ENCODE peak calls at places on chromosome 10, in seven cellular contexts. One of them, this sample, is unnamed. For H3K9me3 and H3K36me3, the result is how much of the 10 kb centered on the place peaks cover.

GRCh38 chr10:30056281-30056680 is 3.1 kb downstream of the JCAD start:
- DNase-seq in psoas muscle: no peak
- DNase-seq in tibial nerve: no peak
- DNase-seq in testis: no peak
- DNase-seq in aorta: no peak
- DNase-seq in GM23248: no peak
- DNase-seq in OCI-LY7: no peak
- DNase-seq in this sample: no peak

GRCh38 chr10:4941540-4942330 is 21.5 kb upstream of the AKR1C1 start:
- DNase-seq in psoas muscle: no peak
- DNase-seq in tibial nerve: no peak
- DNase-seq in testis: no peak
- DNase-seq in aorta: no peak
- DNase-seq in GM23248: peak
- DNase-seq in OCI-LY7: no peak
- DNase-seq in this sample: no peak

GRCh38 chr10:80394358-80394916 is 13.9 kb upstream of the PRXL2A start:
- DNase-seq in psoas muscle: no peak
- DNase-seq in tibial nerve: no peak
- DNase-seq in testis: no peak
- DNase-seq in aorta: no peak
- DNase-seq in GM23248: no peak
- DNase-seq in OCI-LY7: no peak
- DNase-seq in this sample: no peak

GRCh38 chr10:79452174-79452611 is 6.8 kb upstream of the ZCCHC24 start:
- DNase-seq in psoas muscle: no peak
- DNase-seq in tibial nerve: no peak
- DNase-seq in testis: peak
- DNase-seq in aorta: no peak
- DNase-seq in GM23248: no peak
- DNase-seq in OCI-LY7: no peak
- DNase-seq in this sample: no peak

GRCh38 chr10:55630491-55631056 is 730.5 kb downstream of the ZWINT start:
- DNase-seq in psoas muscle: no peak
- DNase-seq in tibial nerve: no peak
- DNase-seq in testis: peak
- DNase-seq in aorta: no peak
- DNase-seq in GM23248: peak
- DNase-seq in OCI-LY7: no peak
- DNase-seq in this sample: no peak

GRCh38 chr10:17023386-17024298 is 106.0 kb downstream of the CUBN start:
- DNase-seq in psoas muscle: no peak
- DNase-seq in tibial nerve: no peak
- DNase-seq in testis: peak
- DNase-seq in aorta: no peak
- DNase-seq in GM23248: peak
- DNase-seq in OCI-LY7: peak
- DNase-seq in this sample: no peak

GRCh38 chr10:124669141-124669823 is 74.9 kb downstream of the FAM53B start:
- DNase-seq in psoas muscle: no peak
- DNase-seq in tibial nerve: no peak
- DNase-seq in testis: no peak
- DNase-seq in aorta: no peak
- DNase-seq in GM23248: no peak
- DNase-seq in OCI-LY7: no peak
- DNase-seq in this sample: peak

GRCh38 chr10:131689016-131689415 is 211.8 kb upstream of the PPP2R2D start:
- DNase-seq in psoas muscle: no peak
- DNase-seq in tibial nerve: no peak
- DNase-seq in testis: no peak
- DNase-seq in aorta: peak
- DNase-seq in GM23248: no peak
- DNase-seq in OCI-LY7: no peak
- DNase-seq in this sample: no peak

GRCh38 chr10:30447125-30447799 is 13.3 kb downstream of the MAP3K8 start:
- DNase-seq in psoas muscle: no peak
- DNase-seq in tibial nerve: no peak
- DNase-seq in testis: no peak
- DNase-seq in aorta: no peak
- DNase-seq in GM23248: peak
- DNase-seq in OCI-LY7: peak
- DNase-seq in this sample: no peak

GRCh38 chr10:16491933-16492332 is 29.7 kb downstream of the C1QL3 start:
- DNase-seq in psoas muscle: no peak
- DNase-seq in tibial nerve: no peak
- DNase-seq in testis: no peak
- DNase-seq in aorta: no peak
- DNase-seq in GM23248: no peak
- DNase-seq in OCI-LY7: no peak
- DNase-seq in this sample: no peak

GRCh38 chr10:28962768-28963167 is 285.4 kb downstream of the BAMBI start:
- DNase-seq in psoas muscle: no peak
- DNase-seq in tibial nerve: no peak
- DNase-seq in testis: no peak
- DNase-seq in aorta: no peak
- DNase-seq in GM23248: no peak
- DNase-seq in OCI-LY7: no peak
- DNase-seq in this sample: no peak

GRCh38 chr10:80460399-80461207 is 6.5 kb downstream of the TSPAN14 start:
- DNase-seq in psoas muscle: no peak
- DNase-seq in tibial nerve: no peak
- DNase-seq in testis: peak
- DNase-seq in aorta: peak
- DNase-seq in GM23248: peak
- DNase-seq in OCI-LY7: no peak
- DNase-seq in this sample: no peak

GRCh38 chr10:131049051-131049450 is 262.5 kb downstream of the TCERG1L start:
- DNase-seq in psoas muscle: no peak
- DNase-seq in tibial nerve: no peak
- DNase-seq in testis: no peak
- DNase-seq in aorta: no peak
- DNase-seq in GM23248: no peak
- DNase-seq in OCI-LY7: no peak
- DNase-seq in this sample: no peak

GRCh38 chr10:21499910-21500577 is 25.4 kb downstream of the SKIDA1 start:
- DNase-seq in psoas muscle: peak
- DNase-seq in tibial nerve: no peak
- DNase-seq in testis: peak
- DNase-seq in aorta: peak
- DNase-seq in GM23248: no peak
- DNase-seq in OCI-LY7: no peak
- DNase-seq in this sample: no peak

GRCh38 chr10:90674927-90675326 is 182.9 kb downstream of the HTR7 start:
- DNase-seq in psoas muscle: no peak
- DNase-seq in tibial nerve: no peak
- DNase-seq in testis: no peak
- DNase-seq in aorta: peak
- DNase-seq in GM23248: peak
- DNase-seq in OCI-LY7: no peak
- DNase-seq in this sample: no peak

GRCh38 chr10:7634142-7634894 is 32.4 kb downstream of the ITIH5 start:
- DNase-seq in psoas muscle: peak
- DNase-seq in tibial nerve: no peak
- DNase-seq in testis: peak
- DNase-seq in aorta: no peak
- DNase-seq in GM23248: no peak
- DNase-seq in OCI-LY7: no peak
- DNase-seq in this sample: no peak

GRCh38 chr10:92544296-92544695 is 29.6 kb downstream of the IDE start:
- DNase-seq in psoas muscle: no peak
- DNase-seq in tibial nerve: no peak
- DNase-seq in testis: no peak
- DNase-seq in aorta: no peak
- DNase-seq in GM23248: peak
- DNase-seq in OCI-LY7: peak
- DNase-seq in this sample: no peak

GRCh38 chr10:133451346-133451745 is 2.4 kb upstream of the SCART1 start:
- DNase-seq in psoas muscle: no peak
- DNase-seq in tibial nerve: no peak
- DNase-seq in testis: no peak
- DNase-seq in aorta: no peak
- DNase-seq in GM23248: no peak
- DNase-seq in OCI-LY7: no peak
- DNase-seq in this sample: no peak
- H3K9me3 ChIP-seq in psoas muscle: under half
- H3K9me3 ChIP-seq in tibial nerve: under half
- H3K9me3 ChIP-seq in testis: under half
- H3K9me3 ChIP-seq in aorta: under half
- H3K9me3 ChIP-seq in GM23248: under half
- H3K9me3 ChIP-seq in OCI-LY7: under half
- H3K9me3 ChIP-seq in this sample: under half

GRCh38 chr10:97743169-97743945 is 6.4 kb downstream of the ZFYVE27 start:
- DNase-seq in psoas muscle: no peak
- DNase-seq in tibial nerve: no peak
- DNase-seq in testis: no peak
- DNase-seq in aorta: peak
- DNase-seq in GM23248: no peak
- DNase-seq in OCI-LY7: no peak
- DNase-seq in this sample: no peak

GRCh38 chr10:97747573-97747972 is 10.6 kb downstream of the ZFYVE27 start:
- DNase-seq in psoas muscle: no peak
- DNase-seq in tibial nerve: no peak
- DNase-seq in testis: no peak
- DNase-seq in aorta: no peak
- DNase-seq in GM23248: no peak
- DNase-seq in OCI-LY7: no peak
- DNase-seq in this sample: no peak

GRCh38 chr10:97748116-97748515 is 11.2 kb downstream of the ZFYVE27 start:
- DNase-seq in psoas muscle: no peak
- DNase-seq in tibial nerve: no peak
- DNase-seq in testis: no peak
- DNase-seq in aorta: peak
- DNase-seq in GM23248: no peak
- DNase-seq in OCI-LY7: no peak
- DNase-seq in this sample: no peak

GRCh38 chr10:97740613-97741012 is 3.7 kb downstream of the ZFYVE27 start:
- DNase-seq in psoas muscle: no peak
- DNase-seq in tibial nerve: no peak
- DNase-seq in testis: no peak
- DNase-seq in aorta: peak
- DNase-seq in GM23248: no peak
- DNase-seq in OCI-LY7: no peak
- DNase-seq in this sample: no peak

GRCh38 chr10:97744405-97745035 is 7.6 kb downstream of the ZFYVE27 start:
- DNase-seq in psoas muscle: no peak
- DNase-seq in tibial nerve: no peak
- DNase-seq in testis: no peak
- DNase-seq in aorta: peak
- DNase-seq in GM23248: no peak
- DNase-seq in OCI-LY7: no peak
- DNase-seq in this sample: no peak
- H3K36me3 ChIP-seq in psoas muscle: under half
- H3K36me3 ChIP-seq in tibial nerve: under half
- H3K36me3 ChIP-seq in testis: under half
- H3K36me3 ChIP-seq in aorta: under half
- H3K36me3 ChIP-seq in GM23248: under half
- H3K36me3 ChIP-seq in OCI-LY7: half or more
- H3K36me3 ChIP-seq in this sample: half or more

GRCh38 chr10:34080485-34081346 is 734.4 kb downstream of the PARD3 start:
- DNase-seq in psoas muscle: peak
- DNase-seq in tibial nerve: no peak
- DNase-seq in testis: peak
- DNase-seq in aorta: no peak
- DNase-seq in GM23248: no peak
- DNase-seq in OCI-LY7: no peak
- DNase-seq in this sample: no peak

GRCh38 chr10:34079702-34080484 is 735.2 kb downstream of the PARD3 start:
- DNase-seq in psoas muscle: no peak
- DNase-seq in tibial nerve: no peak
- DNase-seq in testis: no peak
- DNase-seq in aorta: no peak
- DNase-seq in GM23248: no peak
- DNase-seq in OCI-LY7: no peak
- DNase-seq in this sample: no peak

GRCh38 chr10:34081347-34081743 is 733.8 kb downstream of the PARD3 start:
- DNase-seq in psoas muscle: peak
- DNase-seq in tibial nerve: no peak
- DNase-seq in testis: no peak
- DNase-seq in aorta: no peak
- DNase-seq in GM23248: no peak
- DNase-seq in OCI-LY7: no peak
- DNase-seq in this sample: no peak

GRCh38 chr10:34083567-34083966 is 731.5 kb downstream of the PARD3 start:
- DNase-seq in psoas muscle: no peak
- DNase-seq in tibial nerve: no peak
- DNase-seq in testis: no peak
- DNase-seq in aorta: no peak
- DNase-seq in GM23248: no peak
- DNase-seq in OCI-LY7: no peak
- DNase-seq in this sample: no peak

DNA sequence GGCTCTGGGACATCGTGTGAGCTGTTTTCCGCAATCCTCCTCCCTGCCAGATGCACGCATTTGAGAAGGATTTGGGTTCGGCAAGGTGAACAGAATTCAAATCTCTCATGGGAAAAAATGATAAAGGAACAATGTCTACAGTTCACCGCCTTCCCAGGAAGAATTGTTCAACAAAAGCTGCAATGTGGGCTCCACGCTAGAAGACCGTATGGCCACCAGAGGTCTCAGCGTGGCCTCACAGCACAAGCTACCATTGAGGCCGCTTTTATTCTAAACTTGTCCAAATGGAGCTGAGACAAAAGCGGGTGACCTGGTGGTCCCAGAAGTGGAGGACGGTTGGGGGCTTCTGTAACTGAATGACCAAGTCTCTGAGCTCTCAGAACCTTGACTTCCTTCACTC is 733.1 kb downstream of the PARD3 start:
- DNase-seq in psoas muscle: no peak
- DNase-seq in tibial nerve: no peak
- DNase-seq in testis: no peak
- DNase-seq in aorta: no peak
- DNase-seq in GM23248: no peak
- DNase-seq in OCI-LY7: no peak
- DNase-seq in this sample: no peak
- H3K9me3 ChIP-seq in psoas muscle: under half
- H3K9me3 ChIP-seq in tibial nerve: under half
- H3K9me3 ChIP-seq in testis: under half
- H3K9me3 ChIP-seq in aorta: under half
- H3K9me3 ChIP-seq in GM23248: under half
- H3K9me3 ChIP-seq in OCI-LY7: under half
- H3K9me3 ChIP-seq in this sample: under half

DNA sequence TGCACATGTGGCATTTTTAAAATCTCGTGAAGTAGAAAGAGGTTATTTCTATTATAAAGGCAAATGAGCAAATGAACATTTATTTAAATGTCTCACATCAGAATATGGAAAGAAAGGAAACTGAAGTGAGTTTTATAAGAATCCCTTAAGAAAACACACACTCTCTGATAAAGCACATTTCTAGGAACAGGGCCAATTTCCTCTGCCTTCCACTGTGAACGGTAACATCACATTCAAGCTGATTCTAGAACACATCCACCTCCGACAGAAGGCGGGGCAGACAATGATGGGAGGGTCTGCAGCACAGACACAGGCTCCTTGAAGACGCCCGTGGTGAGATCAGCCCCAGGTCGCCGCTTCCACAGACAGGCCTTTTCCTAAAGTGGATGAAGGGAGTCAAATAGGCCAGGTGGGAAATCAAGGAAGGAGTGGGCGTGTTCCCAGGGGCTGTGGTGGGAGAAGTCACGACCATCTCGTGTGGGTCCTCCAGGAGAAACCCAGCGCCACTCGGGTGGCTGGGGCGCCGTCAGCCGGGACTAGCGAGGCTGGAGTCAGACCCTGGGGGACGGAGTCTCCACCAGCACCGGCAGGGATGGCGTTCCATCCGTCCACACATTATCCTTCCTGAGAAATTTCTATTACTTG is 31.1 kb downstream of the PITRM1 start:
- DNase-seq in psoas muscle: no peak
- DNase-seq in tibial nerve: no peak
- DNase-seq in testis: no peak
- DNase-seq in aorta: no peak
- DNase-seq in GM23248: no peak
- DNase-seq in OCI-LY7: no peak
- DNase-seq in this sample: no peak
- H3K36me3 ChIP-seq in psoas muscle: under half
- H3K36me3 ChIP-seq in tibial nerve: under half
- H3K36me3 ChIP-seq in testis: under half
- H3K36me3 ChIP-seq in aorta: under half
- H3K36me3 ChIP-seq in GM23248: half or more
- H3K36me3 ChIP-seq in OCI-LY7: half or more
- H3K36me3 ChIP-seq in this sample: under half